ENCODE peak calls at places on chromosomes 3 and 15, in six cellular contexts. O is stomach; W is suprapubic skin; Z is heart left ventricle; U is heart right ventricle; H is CD8-positive, alpha-beta T cell. R is an unnamed sample.

GRCh38 chr15:69160976-69161877 is 792 bp downstream of the GLCE start:
- DNase-seq in W (peak; percentile 79), H (peak; percentile 35), O (peak; percentile 29), U (peak; percentile 37), Z (no peak), R (peak; percentile 51)

GRCh38 chr3:28206479-28206878 is 34.9 kb upstream of the CMC1 start:
- DNase-seq in H (no peak), O (no peak), Z (no peak), U (no peak), W (no peak), R (no peak)

GRCh38 chr15:65094294-65094995 is 17.9 kb downstream of the KBTBD13 start:
- DNase-seq in U (no peak), H (no peak), O (no peak), W (no peak), Z (peak; percentile 79), R (no peak)

GRCh38 chr3:131357275-131357674 is 24.3 kb upstream of the NUDT16 start:
- DNase-seq in W (no peak), U (no peak), H (no peak), Z (no peak), O (no peak), R (no peak)

GRCh38 chr3:193391902-193392301 is 13.3 kb upstream of the ATP13A5 start:
- DNase-seq in O (no peak), H (no peak), Z (no peak), U (no peak), W (no peak), R (no peak)

GRCh38 chr3:183933160-183933559 is 48.5 kb upstream of the PARL start:
- DNase-seq in H (no peak), Z (no peak), U (no peak), W (no peak), O (no peak), R (no peak)

GRCh38 chr3:54660599-54661210 is 267.2 kb downstream of the LRTM1 start:
- DNase-seq in Z (peak; percentile 41), U (no peak), H (no peak), W (no peak), O (no peak), R (peak; percentile 32)

GRCh38 chr3:49535971-49536874 is 18.1 kb upstream of the BSN start:
- DNase-seq in U (no peak), H (no peak), Z (no peak), O (no peak), W (no peak), R (no peak)

GRCh38 chr15:101264011-101264410 is 12.2 kb upstream of the CHSY1 start:
- DNase-seq in Z (no peak), O (no peak), W (no peak), U (no peak), H (no peak), R (no peak)

GRCh38 chr15:79172032-79172481 is 81.5 kb upstream of the RASGRF1 start:
- DNase-seq in W (peak; percentile 44), Z (no peak), O (no peak), H (no peak), U (no peak), R (peak; percentile 46)

GRCh38 chr3:148205945-148206845 is 491.5 kb upstream of the AGTR1 start:
- DNase-seq in O (no peak), U (no peak), Z (no peak), W (no peak), H (no peak), R (no peak)

DNA sequence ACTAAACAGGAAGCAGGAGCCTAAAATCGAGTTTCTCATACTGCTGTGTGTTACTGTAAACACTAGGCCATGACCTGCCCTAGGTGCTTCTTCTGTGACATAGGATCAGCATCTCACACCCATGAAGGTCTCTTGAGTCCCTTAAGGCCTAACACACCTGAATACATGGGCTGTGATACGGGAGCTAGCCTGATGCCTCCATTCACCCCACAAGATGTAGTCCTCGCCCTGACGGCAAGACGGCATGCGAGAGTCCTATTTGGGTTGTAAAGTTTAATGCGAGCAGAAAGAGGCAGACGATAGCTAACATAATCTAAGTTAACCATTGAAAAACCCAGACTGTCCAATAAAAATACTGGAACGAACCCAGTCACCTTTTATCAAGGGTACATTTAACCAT is 241.1 kb upstream of the ICE2 start:
- DNase-seq in H (no peak), W (no peak), O (no peak), Z (no peak), U (no peak), R (no peak)
- TF ChIP-seq CTCF in H (no peak), W (no peak), O (no peak), Z (no peak), U (no peak), R (no peak)

GRCh38 chr15:86403914-86404583 is 324.4 kb downstream of the AGBL1 start:
- DNase-seq in O (no peak), W (no peak), U (no peak), Z (no peak), H (no peak), R (no peak)
- H3K9me3 ChIP-seq in O (no peaks in the 10 kb centered on the region), W (no peaks in the 10 kb centered on the region), U (no peaks in the 10 kb centered on the region), Z (no peaks in the 10 kb centered on the region), H (no peaks in the 10 kb centered on the region), R (no peaks in the 10 kb centered on the region)

GRCh38 chr3:179332240-179332639 is 9.4 kb downstream of the ZNF639 start:
- DNase-seq in U (no peak), O (no peak), H (no peak), Z (no peak), W (no peak), R (no peak)
- H3K36me3 ChIP-seq in U (peaks cover 7% of the 10 kb centered on the region), O (peaks cover 44% of the 10 kb centered on the region), H (peaks cover 35% of the 10 kb centered on the region), Z (peaks cover 95% of the 10 kb centered on the region), W (peaks cover 71% of the 10 kb centered on the region), R (peaks cover 27% of the 10 kb centered on the region)

DNA sequence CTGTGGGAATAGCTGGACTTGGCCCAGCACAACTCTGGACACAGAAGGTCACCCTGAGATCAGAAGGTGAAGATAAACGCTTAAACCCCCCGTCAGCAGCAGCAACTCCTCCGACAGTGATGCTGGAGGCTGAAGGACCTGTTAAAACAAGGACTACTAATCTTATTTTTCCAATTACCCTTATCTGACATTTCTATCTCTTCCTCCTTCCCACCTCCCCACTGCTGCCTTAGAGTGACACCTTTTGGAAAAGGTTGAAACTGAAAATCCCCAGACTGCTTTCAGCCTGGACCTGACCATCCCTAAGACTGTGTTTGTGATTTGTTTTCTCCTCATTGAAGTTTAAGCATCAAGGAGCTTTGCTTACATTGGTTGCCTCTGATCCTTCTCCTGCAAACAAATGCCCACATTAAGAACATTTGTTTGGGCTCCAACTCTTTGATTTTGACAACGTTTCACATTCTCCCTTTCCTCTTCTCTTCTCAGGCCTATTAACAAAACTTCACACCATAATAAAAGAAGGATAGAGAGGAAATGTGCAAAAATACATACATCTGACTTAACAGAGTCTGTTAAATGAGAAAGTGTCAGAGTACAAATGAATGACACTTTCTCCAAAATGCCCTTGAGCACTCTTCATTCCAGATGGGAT is 410.6 kb upstream of the WNT5A start:
- DNase-seq in H (no peak), U (no peak), W (no peak), O (no peak), Z (no peak), R (peak; percentile 15)
- TF ChIP-seq CTCF in H (no peak), U (no peak), W (no peak), O (no peak), Z (no peak), R (peak; percentile 57)

DNA sequence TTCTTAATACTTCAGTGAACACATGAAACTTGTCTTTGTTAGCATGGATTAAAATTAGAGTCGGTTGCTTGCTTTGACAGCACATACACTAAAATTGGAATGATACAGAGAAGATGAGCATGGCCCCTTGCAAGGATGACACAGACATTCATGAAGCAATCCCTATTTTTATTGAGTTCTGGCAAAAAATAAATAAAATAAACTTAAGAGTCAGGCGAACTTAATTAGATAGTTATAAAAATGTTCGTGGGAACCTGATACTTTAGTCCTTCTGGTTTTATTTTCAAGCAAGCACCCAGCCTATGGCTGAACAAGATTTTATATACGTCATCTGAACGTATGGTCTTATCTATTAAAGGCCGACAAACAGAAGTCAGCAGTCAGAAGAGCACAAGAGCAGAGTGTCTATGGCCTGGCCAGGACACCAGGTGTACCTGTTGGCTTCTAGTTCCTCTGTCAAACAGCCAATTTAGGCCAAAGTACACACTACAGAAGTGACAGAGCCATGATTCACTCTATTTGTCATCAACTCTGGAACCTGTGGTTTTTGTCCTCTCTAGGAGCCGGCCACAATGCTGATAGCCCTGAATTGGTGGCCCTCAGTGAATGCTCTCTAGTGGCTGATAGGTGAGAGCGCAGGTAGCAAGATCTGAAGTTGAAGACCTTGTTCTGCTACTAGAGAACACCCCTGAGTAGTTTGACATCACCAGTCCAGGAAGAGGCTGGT is 64.3 kb downstream of the LEO1 start:
- DNase-seq in Z (no peak), O (peak; percentile 64), W (no peak), H (no peak), U (no peak), R (peak; percentile 85)
- H3K9me3 ChIP-seq in Z (no peaks in the 10 kb centered on the region), O (no peaks in the 10 kb centered on the region), W (no peaks in the 10 kb centered on the region), H (no peaks in the 10 kb centered on the region), U (no peaks in the 10 kb centered on the region), R (no peaks in the 10 kb centered on the region)

GRCh38 chr3:154275308-154275707 is 49.0 kb downstream of the DHX36 start:
- DNase-seq in W (no peak), O (no peak), H (no peak), Z (no peak), U (no peak), R (no peak)

GRCh38 chr3:154275965-154276364 is 48.3 kb downstream of the DHX36 start:
- DNase-seq in W (no peak), U (no peak), O (no peak), Z (peak; percentile 30), H (no peak), R (no peak)

GRCh38 chr3:154285221-154285620 is 39.1 kb downstream of the DHX36 start:
- DNase-seq in W (no peak), Z (no peak), U (no peak), O (no peak), H (no peak), R (no peak)

GRCh38 chr3:154274345-154274744 is 49.9 kb downstream of the DHX36 start:
- DNase-seq in H (no peak), O (no peak), Z (no peak), W (no peak), U (no peak), R (no peak)

DNA sequence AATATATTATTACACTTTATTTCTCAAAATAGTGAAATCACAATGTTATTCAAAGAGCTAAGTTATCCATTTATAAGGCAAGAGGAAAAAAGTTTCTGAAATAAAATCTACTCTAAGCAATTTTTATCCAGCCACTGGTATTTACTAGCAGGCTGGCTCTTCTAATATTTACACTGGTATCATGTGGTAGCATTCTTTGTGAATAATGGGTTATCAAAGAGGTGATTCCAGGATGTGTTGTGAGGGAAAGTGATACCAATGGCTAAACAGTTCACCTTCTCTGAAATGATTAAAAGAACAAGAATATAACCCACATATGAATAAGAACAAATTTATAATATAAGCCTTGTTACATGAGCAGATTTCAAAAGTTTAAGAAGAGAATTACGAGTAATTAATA is 44.1 kb downstream of the DHX36 start:
- DNase-seq in U (no peak), W (no peak), O (no peak), H (no peak), Z (no peak), R (no peak)
- H3K36me3 ChIP-seq in U (no peaks in the 10 kb centered on the region), W (peaks cover 83% of the 10 kb centered on the region), O (peaks cover 30% of the 10 kb centered on the region), H (peaks cover 20% of the 10 kb centered on the region), Z (peaks cover 100% of the 10 kb centered on the region), R (no peaks in the 10 kb centered on the region)

R was measured in body of pancreas.